ENCODE peak calls at places on chromosomes 3 and 15, in eight cellular contexts. Z is G401; P is NCI-H226; G is small intestine; T is NCI-H2081; W is activated CD4-positive, alpha-beta T cell treated with anti-CD3 and anti-CD28 coated beads, Interleukin-2, amount 10 ng/mL, durations not matched to agents 7 days and 5 days; H is AG20443; Y is esophagus squamous epithelium. S is an unnamed sample.
A peak's percentile ranks its signal among the peaks of the same experiment; 100 is the strongest.

GRCh38 chr15:57655809-57656208 is 50.7 kb upstream of the POLR2M start:
- DNase-seq in T (no peak), G (no peak), W (no peak), Y (no peak), Z (peak; percentile 28), H (no peak), P (no peak), S (no peak)

GRCh38 chr15:84727429-84727828 is 11.5 kb upstream of the SEC11A start:
- DNase-seq in H (no peak), W (no peak), Y (no peak), P (peak; percentile 98), G (no peak), Z (no peak), T (no peak), S (no peak)

GRCh38 chr15:63870403-63871209 is 36.9 kb upstream of the HERC1 start:
- DNase-seq in P (peak; percentile 82), Z (no peak), T (no peak), G (peak; percentile 29), Y (no peak), H (peak; percentile 93), W (no peak), S (no peak)

GRCh38 chr3:156580986-156581385 is 26.1 kb upstream of the SSR3 start:
- DNase-seq in G (no peak), T (no peak), H (no peak), W (no peak), Z (no peak), Y (no peak), P (no peak), S (no peak)

GRCh38 chr3:138284079-138284478 is 45.6 kb downstream of the NME9 start:
- DNase-seq in W (no peak), G (no peak), T (no peak), P (no peak), H (no peak), Z (no peak), Y (no peak), S (no peak)

GRCh38 chr3:114056130-114057010 is at the start of the genes CCDC191 and QTRT2:
- DNase-seq in T (peak; percentile 99), H (peak; percentile 99), G (peak; percentile 100), Z (peak; percentile 99), W (peak; percentile 100), Y (peak; percentile 91), P (peak; percentile 100), S (peak; percentile 100)

GRCh38 chr15:26888761-26889160 is 21.9 kb downstream of the GABRA5 start:
- DNase-seq in P (no peak), G (no peak), T (no peak), W (no peak), Y (no peak), H (no peak), Z (no peak), S (no peak)

GRCh38 chr15:63344737-63345390 is 36.8 kb downstream of the CA12 start:
- DNase-seq in H (no peak), G (no peak), W (no peak), P (peak; percentile 14), Z (no peak), T (no peak), Y (no peak), S (no peak)

GRCh38 chr3:192597511-192597910 is 129.8 kb downstream of the FGF12 start:
- DNase-seq in T (no peak), Y (no peak), W (no peak), Z (no peak), H (no peak), P (no peak), G (no peak), S (no peak)

GRCh38 chr15:95259513-95259912 is 1028.2 kb downstream of the MCTP2 start:
- DNase-seq in T (peak; percentile 78), P (peak; percentile 64), Z (peak; percentile 73), W (peak; percentile 69), Y (no peak), G (peak; percentile 41), H (peak; percentile 67), S (peak; percentile 72)

GRCh38 chr3:48595526-48596121 is 495 bp upstream of the COL7A1 start:
- DNase-seq in Z (no peak), T (no peak), H (peak; percentile 95), P (peak; percentile 68), Y (no peak), G (peak; percentile 32), W (no peak), S (peak; percentile 74)

GRCh38 chr3:189630667-189631372 is 369 bp upstream of the TP63 start:
- DNase-seq in P (no peak), G (no peak), Z (no peak), Y (no peak), H (peak; percentile 32), T (no peak), W (no peak), S (no peak)

GRCh38 chr15:34754171-34754580 is 622 bp downstream of the GJD2 start:
- DNase-seq in Y (no peak), W (no peak), T (no peak), Z (no peak), H (no peak), G (no peak), P (no peak), S (no peak)

GRCh38 chr15:99306694-99307338 is 55.5 kb downstream of the LRRC28 start:
- DNase-seq in H (no peak), Z (peak; percentile 24), Y (no peak), T (peak; percentile 66), W (no peak), P (no peak), G (peak; percentile 25), S (no peak)

GRCh38 chr15:79593119-79593869 is 161.2 kb downstream of the MINAR1 start:
- DNase-seq in P (no peak), W (no peak), Y (no peak), Z (peak; percentile 11), G (no peak), H (peak; percentile 30), T (no peak), S (no peak)

GRCh38 chr15:58275785-58276184 is 137.6 kb downstream of the AQP9 start:
- DNase-seq in Y (no peak), T (no peak), P (no peak), G (no peak), H (no peak), Z (no peak), W (no peak), S (no peak)

GRCh38 chr3:89059201-89059600 is 48.2 kb upstream of the EPHA3 start:
- DNase-seq in G (no peak), Y (no peak), P (no peak), Z (no peak), H (peak; percentile 91), W (no peak), T (no peak), S (no peak)

GRCh38 chr3:153614563-153614962 is 452.5 kb downstream of the RAP2B start:
- DNase-seq in H (peak; percentile 30), T (no peak), P (peak; percentile 61), W (no peak), Z (no peak), Y (no peak), G (no peak), S (no peak)

GRCh38 chr15:99438691-99439523 is 126.9 kb upstream of the MEF2A start:
- DNase-seq in Z (no peak), G (no peak), Y (no peak), W (no peak), P (no peak), T (no peak), H (no peak), S (no peak)

GRCh38 chr3:41304603-41305002 is 105.3 kb downstream of the CTNNB1 start:
- DNase-seq in Z (peak; percentile 84), W (no peak), H (no peak), G (no peak), Y (no peak), T (peak; percentile 1), P (no peak), S (no peak)

GRCh38 chr3:160378331-160379109 is 20.5 kb downstream of the IFT80 start:
- DNase-seq in W (no peak), P (no peak), Z (no peak), G (no peak), T (no peak), Y (no peak), H (no peak), S (no peak)

GRCh38 chr3:127628788-127629456 is at the start of gene PODXL2:
- DNase-seq in H (peak; percentile 90), W (peak; percentile 21), Y (no peak), G (peak; percentile 38), P (no peak), T (peak; percentile 87), Z (peak; percentile 69), S (peak; percentile 48)

GRCh38 chr3:66101901-66102300 is 63.2 kb upstream of the MAGI1 start:
- DNase-seq in Z (no peak), T (no peak), P (no peak), H (no peak), W (no peak), Y (no peak), G (no peak), S (no peak)

GRCh38 chr3:125589743-125590142 is 5.6 kb downstream of the OSBPL11 start:
- DNase-seq in Z (no peak), W (no peak), Y (no peak), P (no peak), H (no peak), T (no peak), G (no peak), S (no peak)

GRCh38 chr3:113649169-113649833 is 47.1 kb downstream of the USF3 start:
- DNase-seq in H (no peak), W (no peak), P (no peak), Z (no peak), T (no peak), G (no peak), Y (no peak), S (no peak)